ENCODE peak calls at places on chromosomes 6 and 20, in seven cellular contexts. T, Z, A, I, P, S and M are unnamed samples.

GRCh38 chr20:20593447-20594170 is 118.8 kb downstream of the RALGAPA2 start:
- DNase-seq in A (peak), Z (peak), I (peak), P (peak), T (no peak), S (no peak), M (peak)

GRCh38 chr6:34157236-34157830 is 11.4 kb upstream of the GRM4 start:
- DNase-seq in S (no peak), A (no peak), P (no peak), Z (no peak), T (no peak), I (no peak), M (peak)

GRCh38 chr6:167827062-167827587 is 414 bp downstream of the AFDN start:
- DNase-seq in I (no peak), A (peak), S (peak), P (peak), Z (no peak), T (no peak), M (peak)

GRCh38 chr6:133587841-133588240 is 301.1 kb upstream of the TCF21 start:
- DNase-seq in A (no peak), I (no peak), T (no peak), Z (peak), S (no peak), P (no peak), M (no peak)

GRCh38 chr6:116291701-116292396 is 12.1 kb upstream of the TSPYL1 start:
- DNase-seq in A (no peak), I (no peak), Z (no peak), P (no peak), T (no peak), S (no peak), M (no peak)

GRCh38 chr20:63934271-63935068 is 21.7 kb downstream of the UCKL1 start:
- DNase-seq in Z (no peak), I (no peak), S (no peak), A (no peak), T (no peak), P (no peak), M (no peak)

GRCh38 chr6:138682722-138683521 is 90.6 kb upstream of the CCDC28A start:
- DNase-seq in P (peak), Z (peak), I (peak), S (peak), T (no peak), A (peak), M (peak)

GRCh38 chr6:22383016-22383415 is 86.2 kb upstream of the PRL start:
- DNase-seq in Z (no peak), P (no peak), S (no peak), A (no peak), I (no peak), T (no peak), M (no peak)

GRCh38 chr20:23128461-23129125 is 42.5 kb upstream of the CD93 start:
- DNase-seq in Z (no peak), I (no peak), A (no peak), S (no peak), T (no peak), P (no peak), M (no peak)

GRCh38 chr6:80457044-80457933 is 350.8 kb downstream of the BCKDHB start:
- DNase-seq in I (peak), S (peak), A (no peak), T (no peak), P (peak), Z (peak), M (no peak)

GRCh38 chr6:77183447-77183846 is 279.8 kb downstream of the HTR1B start:
- DNase-seq in Z (no peak), I (no peak), P (no peak), T (no peak), A (no peak), S (no peak), M (no peak)

GRCh38 chr6:156933201-156934053 is 156.2 kb downstream of the ARID1B start:
- DNase-seq in A (no peak), S (no peak), P (peak), I (no peak), T (no peak), Z (no peak), M (peak)

GRCh38 chr20:51513545-51513944 is 29.0 kb downstream of the NFATC2 start:
- DNase-seq in P (no peak), S (no peak), T (no peak), I (no peak), Z (no peak), A (peak), M (no peak)

GRCh38 chr20:22954661-22955060 is 80.5 kb upstream of the SSTR4 start:
- DNase-seq in T (no peak), S (no peak), I (no peak), P (no peak), Z (no peak), A (no peak), M (no peak)

GRCh38 chr6:129852257-129852858 is 8.8 kb downstream of the TMEM244 start:
- DNase-seq in Z (peak), I (peak), P (no peak), T (no peak), A (peak), S (no peak), M (no peak)

GRCh38 chr6:23533954-23534725 is 591.9 kb upstream of the NRSN1 start:
- DNase-seq in S (no peak), A (no peak), I (no peak), Z (no peak), P (no peak), T (no peak), M (no peak)

GRCh38 chr6:52512199-52512598 is 64.7 kb downstream of the TRAM2 start:
- DNase-seq in P (peak), S (peak), A (peak), T (no peak), Z (peak), I (peak), M (peak)

GRCh38 chr20:40703981-40704530 is 15.0 kb upstream of the MAFB start:
- DNase-seq in I (no peak), P (no peak), S (no peak), A (no peak), Z (no peak), T (no peak), M (no peak)

GRCh38 chr20:973785-974194 is 28.3 kb downstream of the RSPO4 start:
- DNase-seq in I (peak), A (peak), T (no peak), Z (peak), P (peak), S (no peak), M (peak)
- TF ChIP-seq CTCF in I (peak), A (peak), T (peak), Z (peak), P (peak), S (peak), M (peak)

GRCh38 chr6:56692586-56693245 is 50.0 kb upstream of the DST start:
- DNase-seq in Z (peak), S (no peak), I (no peak), A (no peak), P (no peak), T (no peak), M (peak)

GRCh38 chr6:56689663-56690062 is 47.0 kb upstream of the DST start:
- DNase-seq in T (no peak), I (no peak), P (no peak), Z (no peak), S (no peak), A (no peak), M (no peak)

GRCh38 chr6:56689114-56689513 is 46.4 kb upstream of the DST start:
- DNase-seq in P (no peak), I (no peak), T (no peak), S (no peak), A (no peak), Z (no peak), M (no peak)

GRCh38 chr6:56691201-56691595 is 48.5 kb upstream of the DST start:
- DNase-seq in T (no peak), P (no peak), Z (no peak), A (no peak), S (no peak), I (no peak), M (no peak)

DNA sequence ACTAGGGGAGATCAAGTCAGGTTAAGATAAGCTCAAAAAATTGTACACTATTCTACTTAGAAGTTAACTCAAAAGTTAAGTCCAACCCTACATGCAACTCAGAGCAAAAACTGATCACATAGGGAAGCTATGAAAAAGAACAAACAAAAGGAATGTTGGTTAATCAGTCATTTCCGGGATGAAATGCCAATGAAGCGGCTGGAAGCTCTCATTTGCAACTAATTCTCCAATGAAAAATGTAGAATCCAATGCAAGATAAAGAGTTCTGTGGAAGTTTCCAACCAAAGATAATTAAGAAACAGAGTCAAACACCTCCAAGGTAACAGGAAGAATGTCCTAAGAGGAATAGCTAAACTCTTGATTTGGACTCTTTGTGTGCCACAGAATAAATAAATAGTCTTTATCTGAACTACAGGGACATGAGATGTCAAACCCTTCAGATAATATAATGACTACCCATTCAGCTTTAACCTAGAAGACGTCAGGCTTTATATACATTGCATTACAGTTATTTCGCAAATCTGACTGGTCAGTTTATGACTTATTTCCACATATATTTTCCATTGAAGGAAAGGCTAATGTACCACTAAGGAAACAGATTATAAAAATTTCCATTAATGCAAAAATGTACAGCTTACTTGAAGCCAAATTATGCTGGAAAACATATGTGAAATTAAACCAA is 48.0 kb upstream of the DST start:
- DNase-seq in A (no peak), T (no peak), S (no peak), P (no peak), I (no peak), Z (peak), M (no peak)
- H3K27ac ChIP-seq in A (no peak), T (no peak), S (peak), P (no peak), I (peak), Z (peak), M (no peak)

DNA sequence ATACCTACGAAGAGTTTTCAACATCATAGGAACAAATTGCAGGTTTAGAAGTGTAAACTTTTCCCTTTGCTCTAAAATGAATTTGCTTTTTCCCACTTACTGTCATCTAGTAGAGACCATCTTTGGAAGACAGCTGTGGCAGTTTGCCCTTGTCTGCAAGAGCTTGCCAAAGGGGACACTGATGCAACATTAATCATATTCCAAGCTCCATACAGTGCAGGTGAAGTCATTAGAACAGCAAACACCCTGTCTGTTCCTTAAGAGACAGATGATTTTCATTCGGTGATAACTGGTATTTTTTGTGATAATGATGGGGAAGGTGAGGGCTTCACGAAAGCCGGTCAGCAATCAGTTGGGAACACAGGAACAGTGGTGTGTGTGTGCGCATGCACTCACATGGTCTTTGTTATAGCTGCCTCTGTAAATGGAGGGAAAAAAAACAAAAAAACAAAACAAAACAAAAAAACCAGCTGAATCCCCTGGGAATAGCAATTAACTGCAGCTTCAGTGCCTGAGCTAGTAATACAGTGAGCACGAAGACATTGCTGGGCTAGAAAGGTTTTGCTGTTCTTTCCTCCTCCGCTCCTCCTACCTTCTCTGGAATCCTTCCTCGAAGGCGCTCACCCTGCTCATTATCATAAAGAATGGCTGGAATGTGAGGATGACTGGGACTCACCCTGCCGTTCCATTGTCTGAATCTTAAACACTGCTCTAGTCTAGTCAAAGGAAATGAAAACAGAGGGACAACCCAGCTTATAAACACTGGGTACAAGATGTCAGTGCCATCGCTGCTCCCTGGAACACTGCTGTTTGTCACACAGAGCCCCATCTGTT is 35.2 kb upstream of the KIF13A start:
- DNase-seq in S (no peak), P (peak), T (no peak), A (no peak), I (peak), Z (peak), M (no peak)
- H3K4me3 ChIP-seq in S (no peak), P (no peak), T (no peak), A (no peak), I (no peak), Z (no peak), M (no peak)

DNA sequence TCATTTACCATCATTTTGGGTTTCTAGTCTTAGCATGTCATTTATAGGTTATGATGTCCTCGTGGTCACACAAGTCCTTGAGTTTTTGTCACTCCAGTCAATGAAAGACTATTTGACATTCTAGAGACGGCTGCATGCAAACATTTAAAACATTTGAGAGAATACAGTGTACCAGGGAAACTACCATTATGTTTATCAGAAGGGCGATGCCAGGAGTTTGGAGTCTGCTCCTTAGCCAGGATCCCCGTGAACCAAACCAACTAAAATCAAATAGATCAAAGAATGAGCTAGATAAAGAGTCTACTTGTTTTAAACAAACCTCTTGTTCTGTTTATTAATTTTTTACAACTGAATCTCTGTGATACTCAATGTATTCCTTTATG is 122.6 kb downstream of the OLIG3 start:
- DNase-seq in S (no peak), A (no peak), T (no peak), Z (no peak), I (no peak), P (no peak), M (no peak)
- TF ChIP-seq CTCF in S (no peak), A (no peak), T (no peak), Z (no peak), I (no peak), P (peak), M (no peak)

GRCh38 chr6:94127716-94128115 is 708.4 kb upstream of the EPHA7 start:
- DNase-seq in Z (no peak), P (no peak), T (no peak), A (no peak), S (no peak), I (no peak), M (no peak)
- H3K27ac ChIP-seq in Z (no peak), P (no peak), T (no peak), A (no peak), S (no peak), I (no peak), M (no peak)